ENCODE peak calls at places on chromosomes 3 and 15, in six cellular contexts. One of them, this sample, is unnamed.
A peak's percentile ranks its signal among the peaks of the same experiment; 100 is the strongest.

GRCh38 chr3:188319569-188319968 is 165.6 kb downstream of the LPP start:
- DNase-seq in hippocampal formation: no peak
- DNase-seq in NCI-H524 treated with DMSO at 0.1 percent for 48 hours: no peak
- DNase-seq in nephron progenitor cell: no peak
- DNase-seq in SK-N-SH: no peak
- DNase-seq in uterus: no peak
- DNase-seq in this sample: no peak

GRCh38 chr15:95291878-95292472 is 1038.5 kb upstream of the NR2F2 start:
- DNase-seq in uterus: no peak
- DNase-seq in nephron progenitor cell: no peak
- DNase-seq in hippocampal formation: no peak
- DNase-seq in SK-N-SH: peak; percentile 38
- DNase-seq in NCI-H524 treated with DMSO at 0.1 percent for 48 hours: no peak
- DNase-seq in this sample: peak; percentile 39

GRCh38 chr15:73346735-73347312 is 21.9 kb downstream of the HCN4 start:
- DNase-seq in hippocampal formation: no peak
- DNase-seq in NCI-H524 treated with DMSO at 0.1 percent for 48 hours: no peak
- DNase-seq in uterus: peak; percentile 17
- DNase-seq in SK-N-SH: no peak
- DNase-seq in nephron progenitor cell: peak; percentile 93
- DNase-seq in this sample: peak; percentile 3

GRCh38 chr3:105495021-105495420 is 128.3 kb downstream of the ALCAM start:
- DNase-seq in uterus: no peak
- DNase-seq in nephron progenitor cell: no peak
- DNase-seq in NCI-H524 treated with DMSO at 0.1 percent for 48 hours: no peak
- DNase-seq in hippocampal formation: no peak
- DNase-seq in SK-N-SH: no peak
- DNase-seq in this sample: peak; percentile 57

GRCh38 chr3:66276705-66277274 is 56.0 kb downstream of the SLC25A26 start:
- DNase-seq in SK-N-SH: peak; percentile 46
- DNase-seq in hippocampal formation: peak; percentile 40
- DNase-seq in NCI-H524 treated with DMSO at 0.1 percent for 48 hours: no peak
- DNase-seq in uterus: peak; percentile 72
- DNase-seq in nephron progenitor cell: peak; percentile 69
- DNase-seq in this sample: peak; percentile 79

GRCh38 chr3:51709004-51709420 is 2.1 kb downstream of the GRM2 start:
- DNase-seq in nephron progenitor cell: no peak
- DNase-seq in SK-N-SH: peak; percentile 20
- DNase-seq in hippocampal formation: no peak
- DNase-seq in uterus: peak; percentile 7
- DNase-seq in NCI-H524 treated with DMSO at 0.1 percent for 48 hours: no peak
- DNase-seq in this sample: no peak

GRCh38 chr3:178540184-178540583 is 3.9 kb downstream of the KCNMB2 start:
- DNase-seq in uterus: no peak
- DNase-seq in hippocampal formation: no peak
- DNase-seq in SK-N-SH: no peak
- DNase-seq in NCI-H524 treated with DMSO at 0.1 percent for 48 hours: no peak
- DNase-seq in nephron progenitor cell: no peak
- DNase-seq in this sample: no peak

GRCh38 chr15:70323111-70323851 is 225.6 kb upstream of the TLE3 start:
- DNase-seq in nephron progenitor cell: peak; percentile 33
- DNase-seq in uterus: peak; percentile 88
- DNase-seq in SK-N-SH: peak; percentile 51
- DNase-seq in hippocampal formation: no peak
- DNase-seq in NCI-H524 treated with DMSO at 0.1 percent for 48 hours: peak; percentile 24
- DNase-seq in this sample: peak; percentile 25

GRCh38 chr15:45121706-45122417 is 7.7 kb downstream of the DUOXA2 start:
- DNase-seq in hippocampal formation: no peak
- DNase-seq in SK-N-SH: no peak
- DNase-seq in uterus: no peak
- DNase-seq in nephron progenitor cell: no peak
- DNase-seq in NCI-H524 treated with DMSO at 0.1 percent for 48 hours: no peak
- DNase-seq in this sample: peak; percentile 83

GRCh38 chr3:78337801-78338211 is 1297.9 kb downstream of the ROBO2 start:
- DNase-seq in nephron progenitor cell: no peak
- DNase-seq in hippocampal formation: no peak
- DNase-seq in uterus: no peak
- DNase-seq in SK-N-SH: no peak
- DNase-seq in NCI-H524 treated with DMSO at 0.1 percent for 48 hours: no peak
- DNase-seq in this sample: no peak

GRCh38 chr3:145094355-145094941 is 1066.5 kb downstream of the PLOD2 start:
- DNase-seq in SK-N-SH: no peak
- DNase-seq in nephron progenitor cell: no peak
- DNase-seq in NCI-H524 treated with DMSO at 0.1 percent for 48 hours: peak; percentile 40
- DNase-seq in hippocampal formation: no peak
- DNase-seq in uterus: no peak
- DNase-seq in this sample: peak; percentile 92

GRCh38 chr3:141486416-141486734 is 452 bp upstream of the RASA2 start:
- DNase-seq in hippocampal formation: no peak
- DNase-seq in nephron progenitor cell: peak; percentile 13
- DNase-seq in NCI-H524 treated with DMSO at 0.1 percent for 48 hours: no peak
- DNase-seq in SK-N-SH: no peak
- DNase-seq in uterus: no peak
- DNase-seq in this sample: peak; percentile 66

GRCh38 chr3:37093481-37093880 is 80.9 kb downstream of the LRRFIP2 start:
- DNase-seq in hippocampal formation: no peak
- DNase-seq in nephron progenitor cell: no peak
- DNase-seq in SK-N-SH: no peak
- DNase-seq in NCI-H524 treated with DMSO at 0.1 percent for 48 hours: no peak
- DNase-seq in uterus: no peak
- DNase-seq in this sample: peak; percentile 27

GRCh38 chr15:52078876-52079700 is 33.5 kb downstream of the BCL2L10 start:
- DNase-seq in uterus: peak; percentile 78
- DNase-seq in nephron progenitor cell: peak; percentile 87
- DNase-seq in hippocampal formation: peak; percentile 64
- DNase-seq in SK-N-SH: peak; percentile 71
- DNase-seq in NCI-H524 treated with DMSO at 0.1 percent for 48 hours: no peak
- DNase-seq in this sample: peak; percentile 48